ENCODE peak calls at places on chromosomes 3 and 15, in nine cellular contexts. W, U, B, M, L, Q, C, A and X are unnamed samples.

GRCh38 chr3:123329636-123330340 is 119.1 kb downstream of the ADCY5 start:
- DNase-seq in Q (no peak), W (no peak), U (no peak), M (no peak), A (no peak), C (no peak), B (no peak), L (no peak), X (peak)

GRCh38 chr3:179098388-179099077 is 26.9 kb upstream of the ZMAT3 start:
- DNase-seq in B (no peak), Q (no peak), U (no peak), L (peak), A (no peak), C (no peak), M (no peak), W (no peak), X (no peak)

GRCh38 chr3:155009217-155009616 is 70.9 kb upstream of the MME start:
- DNase-seq in M (no peak), A (no peak), L (no peak), U (no peak), B (no peak), W (no peak), C (no peak), Q (no peak), X (no peak)

GRCh38 chr3:194397757-194398312 is 1.2 kb downstream of the GP5 start:
- DNase-seq in U (peak), L (no peak), A (no peak), W (no peak), M (no peak), Q (no peak), C (no peak), B (no peak), X (no peak)

GRCh38 chr15:59165726-59166125 is 40.9 kb upstream of the LDHAL6B start:
- DNase-seq in M (peak), U (no peak), W (no peak), Q (no peak), A (no peak), L (no peak), C (no peak), B (no peak), X (no peak)

GRCh38 chr3:64677961-64678716 is 9.7 kb downstream of the ADAMTS9 start:
- DNase-seq in W (no peak), L (no peak), B (no peak), C (no peak), U (no peak), Q (no peak), M (no peak), A (no peak), X (no peak)

GRCh38 chr15:29322407-29322806 is 52.8 kb upstream of the NSMCE3 start:
- DNase-seq in Q (no peak), W (no peak), A (no peak), L (no peak), C (no peak), U (no peak), M (no peak), B (no peak), X (no peak)

GRCh38 chr15:82098674-82099073 is 52.9 kb upstream of the MEX3B start:
- DNase-seq in M (no peak), Q (no peak), B (no peak), W (no peak), U (no peak), A (no peak), L (no peak), C (no peak), X (no peak)

GRCh38 chr15:93048426-93048721 is 40.6 kb downstream of the RGMA start:
- DNase-seq in W (no peak), C (no peak), B (no peak), M (no peak), A (no peak), L (no peak), U (no peak), Q (no peak), X (peak)

GRCh38 chr15:75061272-75061671 is 37.9 kb downstream of the PPCDC start:
- DNase-seq in L (peak), C (no peak), A (no peak), M (peak), Q (no peak), W (no peak), B (no peak), U (no peak), X (no peak)

GRCh38 chr3:10524799-10525301 is 19.5 kb upstream of the ATP2B2 start:
- DNase-seq in A (no peak), B (no peak), M (no peak), L (no peak), U (no peak), C (no peak), W (no peak), Q (no peak), X (peak)

GRCh38 chr15:39501366-39501765 is 79.5 kb upstream of the THBS1 start:
- DNase-seq in M (no peak), C (no peak), A (no peak), B (no peak), Q (no peak), U (no peak), L (peak), W (no peak), X (no peak)

GRCh38 chr3:38005076-38006020 is 14.8 kb downstream of the VILL start:
- DNase-seq in A (no peak), W (no peak), Q (peak), L (no peak), M (no peak), C (peak), U (no peak), B (no peak), X (peak)

GRCh38 chr15:41919954-41920538 is 26.2 kb upstream of the SPTBN5 start:
- DNase-seq in W (no peak), C (no peak), B (no peak), L (no peak), U (no peak), A (no peak), M (no peak), Q (no peak), X (no peak)

GRCh38 chr15:66646308-66646707 is 55.7 kb upstream of the SMAD6 start:
- DNase-seq in U (no peak), B (no peak), W (no peak), C (no peak), A (no peak), Q (no peak), L (no peak), M (no peak), X (no peak)

GRCh38 chr3:120652896-120653545 is 29.0 kb downstream of the HGD start:
- DNase-seq in L (no peak), W (no peak), A (no peak), C (no peak), B (no peak), M (no peak), U (no peak), Q (peak), X (no peak)

GRCh38 chr3:183381179-183381578 is 47.2 kb downstream of the MCF2L2 start:
- DNase-seq in Q (no peak), U (no peak), M (no peak), L (peak), W (no peak), B (no peak), C (no peak), A (no peak), X (no peak)

GRCh38 chr15:98433302-98433701 is 215.0 kb upstream of the IGF1R start:
- DNase-seq in A (no peak), W (no peak), L (no peak), C (no peak), B (no peak), Q (no peak), M (no peak), U (no peak), X (no peak)

GRCh38 chr3:70531063-70531657 is 218.7 kb upstream of the MDFIC2 start:
- DNase-seq in U (no peak), M (no peak), B (peak), Q (no peak), A (peak), C (no peak), W (no peak), L (peak), X (no peak)